ENCODE peak calls at places on chromosomes 1 and 21, in four cellular contexts. L is germinal center; K is CD4-positive, alpha-beta T cell; X is nucleus accumbens. I is an unnamed sample.
A peak's percentile ranks its signal among the peaks of the same experiment; 100 is the strongest.

GRCh38 chr1:180939072-180939705 is 26.5 kb downstream of the KIAA1614 start:
- DNase-seq in K (no peak), L (no peak), X (no peak), I (no peak)

GRCh38 chr1:201517631-201518030 is 10.7 kb upstream of the CSRP1 start:
- DNase-seq in K (no peak), L (no peak), X (no peak), I (no peak)

GRCh38 chr1:25879675-25880074 is 4.2 kb upstream of the PAQR7 start:
- DNase-seq in X (no peak), K (no peak), L (no peak), I (no peak)

GRCh38 chr1:167090289-167090942 is at the start of gene GPA33:
- DNase-seq in L (no peak), K (peak; percentile 11), X (no peak), I (no peak)

GRCh38 chr1:243946946-243947345 is 96.9 kb upstream of the AKT3 start:
- DNase-seq in X (no peak), K (peak; percentile 31), L (peak; percentile 12), I (no peak)

GRCh38 chr1:167474191-167474641 is 44.1 kb downstream of the CD247 start:
- DNase-seq in L (no peak), K (peak; percentile 60), X (no peak), I (no peak)

GRCh38 chr1:25562101-25562927 is 18.9 kb downstream of the LDLRAP1 start:
- DNase-seq in X (no peak), K (peak; percentile 83), L (peak; percentile 80), I (no peak)

GRCh38 chr1:17098440-17099317 is 20.6 kb downstream of the PADI2 start:
- DNase-seq in X (peak; percentile 71), K (no peak), L (no peak), I (no peak)

GRCh38 chr21:28068455-28069358 is 924.0 kb downstream of the LTN1 start:
- DNase-seq in L (no peak), X (no peak), K (no peak), I (no peak)

GRCh38 chr1:110605446-110605845 is 712 bp downstream of the KCNA2 start:
- DNase-seq in K (no peak), L (no peak), X (no peak), I (no peak)

GRCh38 chr21:24895885-24896734 is 711.2 kb downstream of the MRPL39 start:
- DNase-seq in K (no peak), L (peak; percentile 4), X (no peak), I (no peak)

GRCh38 chr1:203480525-203481084 is 5.0 kb downstream of the PRELP start:
- DNase-seq in L (no peak), K (peak; percentile 41), X (no peak), I (peak; percentile 86)

GRCh38 chr1:36156329-36157114 is 562 bp downstream of the MAP7D1 start:
- DNase-seq in K (peak; percentile 53), X (peak; percentile 77), L (peak; percentile 53), I (no peak)

GRCh38 chr21:36788116-36788515 is 89.2 kb downstream of the SIM2 start:
- DNase-seq in K (no peak), L (no peak), X (no peak), I (no peak)

GRCh38 chr1:167373398-167373797 is 144.9 kb downstream of the CD247 start:
- DNase-seq in K (no peak), L (no peak), X (no peak), I (no peak)

GRCh38 chr1:153536618-153537375 is 1.0 kb upstream of the S100A6 start:
- DNase-seq in K (no peak), L (no peak), X (no peak), I (peak; percentile 85)

GRCh38 chr1:205066221-205066818 is 17.9 kb downstream of the TMEM81 start:
- DNase-seq in K (no peak), X (no peak), L (no peak), I (no peak)

GRCh38 chr1:226660410-226661182 is 78.5 kb downstream of the ITPKB start:
- DNase-seq in L (no peak), K (no peak), X (no peak), I (no peak)

GRCh38 chr1:95169544-95169943 is 52.4 kb downstream of the TLCD4 start:
- DNase-seq in K (no peak), X (no peak), L (no peak), I (no peak)

GRCh38 chr1:214670098-214670497 is 67.1 kb downstream of the CENPF start:
- DNase-seq in K (no peak), L (no peak), X (no peak), I (no peak)

GRCh38 chr1:228283476-228284147 is 75.8 kb downstream of the OBSCN start:
- DNase-seq in X (no peak), K (no peak), L (no peak), I (peak; percentile 27)

GRCh38 chr1:154996966-154997701 is 3.7 kb downstream of the LENEP start:
- DNase-seq in K (no peak), L (no peak), X (no peak), I (no peak)

GRCh38 chr21:34807146-34807880 is 138.5 kb downstream of the CLIC6 start:
- DNase-seq in L (no peak), X (no peak), K (peak; percentile 53), I (peak; percentile 88)

I was measured in RWPE2.